ENCODE peak calls at places on chromosomes 4 and X, in six cellular contexts. A is WTC11, H is A549, E is K562, Z is HepG2, L is H1. V is an unnamed sample.

GRCh38 chr4:122716825-122717448 is 15.6 kb upstream of the BBS12 start:
- DNase-seq in H (peak; percentile 61), Z (peak; percentile 50), L (no peak), E (peak; percentile 87), A (peak; percentile 76), V (peak; percentile 65)

GRCh38 chr4:184268574-184269160 is 51.0 kb upstream of the ENPP6 start:
- DNase-seq in L (no peak), Z (no peak), H (peak; percentile 17), A (no peak), E (peak; percentile 37), V (peak; percentile 17)

GRCh38 chr4:2937146-2937857 is 25.9 kb downstream of the NOP14 start:
- DNase-seq in H (peak; percentile 29), E (no peak), L (no peak), A (no peak), Z (peak; percentile 91), V (no peak)

GRCh38 chr4:101871962-101872676 is 81.6 kb downstream of the BANK1 start:
- DNase-seq in A (no peak), H (no peak), Z (no peak), L (no peak), E (no peak), V (no peak)

GRCh38 chr4:119683518-119683917 is 54.9 kb upstream of the PDE5A start:
- DNase-seq in E (no peak), A (no peak), Z (no peak), L (no peak), H (peak; percentile 37), V (peak; percentile 5)

GRCh38 chr4:142579483-142579882 is 266.6 kb downstream of the INPP4B start:
- DNase-seq in A (no peak), H (no peak), E (no peak), Z (no peak), L (no peak), V (no peak)

GRCh38 chr4:7540654-7541413 is 106.1 kb upstream of the PSAPL1 start:
- DNase-seq in A (no peak), H (no peak), Z (no peak), L (no peak), E (no peak), V (no peak)

GRCh38 chr4:2743518-2744445 is 12.4 kb downstream of the TNIP2 start:
- DNase-seq in H (no peak), A (no peak), L (no peak), E (no peak), Z (no peak), V (no peak)

GRCh38 chr4:163166041-163166579 is 580 bp downstream of the NAF1 start:
- DNase-seq in Z (peak; percentile 26), L (no peak), E (peak; percentile 59), H (peak; percentile 52), A (peak; percentile 45), V (peak; percentile 73)

GRCh38 chrX:3549442-3549875 is 164.0 kb downstream of the PRKX start:
- DNase-seq in Z (no peak), A (no peak), E (no peak), H (peak; percentile 61), L (no peak), V (no peak)

GRCh38 chrX:100731441-100732281 is at the start of gene SYTL4:
- DNase-seq in E (peak; percentile 35), Z (no peak), A (peak; percentile 47), H (no peak), L (no peak), V (peak; percentile 57)

GRCh38 chr4:39642885-39643550 is 4.4 kb upstream of the SMIM14 start:
- DNase-seq in E (no peak), Z (peak; percentile 66), A (no peak), L (no peak), H (no peak), V (no peak)

GRCh38 chrX:38664285-38664684 is 102.9 kb downstream of the TSPAN7 start:
- DNase-seq in Z (peak; percentile 13), A (no peak), H (peak; percentile 49), L (no peak), E (peak; percentile 64), V (peak; percentile 20)

GRCh38 chrX:143623657-143624056 is 12.2 kb downstream of the SLITRK4 start:
- DNase-seq in E (no peak), A (no peak), Z (no peak), H (no peak), L (no peak), V (no peak)

GRCh38 chrX:98203800-98204199 is 1320.1 kb downstream of the RPA4 start:
- DNase-seq in E (no peak), L (no peak), Z (no peak), H (no peak), A (no peak), V (no peak)

GRCh38 chr4:10893417-10893816 is 208.8 kb upstream of the CLNK start:
- DNase-seq in L (peak; percentile 3), H (no peak), E (no peak), Z (no peak), A (no peak), V (no peak)

GRCh38 chrX:57447856-57448255 is 144.0 kb upstream of the ZXDB start:
- DNase-seq in E (no peak), H (no peak), Z (peak; percentile 3), L (no peak), A (no peak), V (peak; percentile 17)

GRCh38 chrX:136163694-136164093 is 16.4 kb downstream of the FHL1 start:
- DNase-seq in E (no peak), A (no peak), L (no peak), Z (no peak), H (no peak), V (no peak)

GRCh38 chr4:23368081-23368697 is 521.7 kb downstream of the PPARGC1A start:
- DNase-seq in Z (peak; percentile 23), A (peak; percentile 72), E (peak; percentile 45), H (no peak), L (peak; percentile 17), V (no peak)

GRCh38 chr4:13703096-13703495 is 75.6 kb upstream of the BOD1L1 start:
- DNase-seq in Z (no peak), A (no peak), L (no peak), H (no peak), E (no peak), V (no peak)

DNA sequence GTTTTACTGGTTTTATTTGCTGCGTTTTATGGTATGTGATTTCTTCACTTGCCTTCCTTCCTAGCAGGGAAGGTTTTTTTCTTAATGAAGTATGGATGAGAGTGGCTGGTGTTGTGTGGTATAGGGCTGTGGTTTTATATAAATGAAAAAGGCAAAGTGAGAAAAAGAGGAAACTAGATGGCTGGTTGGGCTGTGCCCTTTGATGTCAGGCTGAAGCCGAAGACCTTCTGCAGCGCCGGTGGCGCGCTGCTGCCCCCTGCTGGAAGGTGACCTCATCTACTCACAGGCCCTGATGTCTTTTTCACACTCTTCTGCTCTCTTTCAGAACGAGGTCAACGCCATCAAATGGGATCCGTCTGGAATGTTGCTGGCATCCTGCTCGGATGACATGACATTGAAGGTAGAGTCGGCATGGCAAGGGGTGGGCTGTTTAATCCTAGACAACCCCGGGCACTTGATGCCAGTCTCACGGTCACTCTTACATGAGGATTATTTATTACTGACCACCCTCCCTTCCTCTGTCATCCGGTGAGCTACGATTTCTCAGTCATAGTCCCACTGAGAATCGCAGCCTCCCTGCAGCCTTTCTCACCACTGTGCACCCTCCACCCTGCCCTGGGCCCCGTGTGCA is 56.6 kb downstream of the GPR143 start:
- DNase-seq in L (peak; percentile 43), A (peak; percentile 73), E (peak; percentile 80), H (peak; percentile 64), Z (peak; percentile 21), V (peak; percentile 67)
- TF ChIP-seq JUN in L (no peak), A (no peak), E (no peak), H (no peak), Z (no peak), V (no peak)

DNA sequence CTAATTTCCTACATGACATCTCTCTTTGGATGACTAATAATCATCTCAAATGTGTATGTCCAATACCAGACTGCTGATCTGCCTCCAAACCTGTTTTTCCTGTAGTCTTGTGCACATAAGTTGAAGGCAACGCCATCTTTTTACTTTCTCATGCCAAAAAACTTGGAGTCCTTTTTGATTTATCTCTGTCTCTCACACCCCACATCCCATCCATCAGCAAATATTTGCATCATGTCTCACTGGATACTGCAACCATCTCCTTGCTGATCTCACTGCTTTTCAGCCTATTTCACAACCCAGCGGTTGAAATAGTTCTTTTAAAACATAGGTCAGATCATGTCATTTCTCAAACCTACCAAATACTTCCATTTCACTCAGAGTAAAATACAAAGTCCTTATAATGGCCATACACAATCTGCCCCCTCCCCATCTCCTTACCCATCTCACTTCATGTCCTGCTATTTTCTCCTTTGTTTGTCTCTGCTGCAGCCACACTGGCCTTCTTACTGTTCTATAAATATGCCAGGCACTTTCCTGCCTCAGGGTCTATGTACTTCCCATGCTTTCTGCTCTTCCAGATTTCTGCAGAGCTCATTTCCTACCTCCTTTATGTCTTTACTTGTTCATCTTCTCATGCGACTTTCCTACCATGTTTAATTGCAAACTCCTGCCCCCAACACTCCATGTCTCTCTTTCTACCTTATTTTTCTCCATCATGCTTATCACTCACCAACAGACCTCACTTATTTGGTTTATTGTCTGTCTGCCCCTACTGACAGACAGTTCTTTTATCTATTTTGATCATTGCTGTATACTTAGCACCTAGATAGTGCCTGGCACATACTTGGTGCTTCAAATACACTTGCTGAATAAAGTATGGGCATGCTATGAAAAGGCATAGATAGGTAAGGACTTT is 98.8 kb downstream of the ANXA3 start:
- DNase-seq in H (peak; percentile 38), Z (no peak), L (no peak), E (peak; percentile 65), A (no peak), V (no peak)
- TF ChIP-seq JUN in H (no peak), Z (no peak), L (no peak), E (peak; percentile 50), A (no peak), V (no peak)

GRCh38 chr4:112882286-112882685 is 167.2 kb upstream of the ANK2 start:
- DNase-seq in E (no peak), L (no peak), H (no peak), Z (no peak), A (no peak), V (no peak)

GRCh38 chr4:112885897-112886296 is 163.6 kb upstream of the ANK2 start:
- DNase-seq in H (no peak), E (no peak), L (no peak), A (peak; percentile 20), Z (no peak), V (no peak)

GRCh38 chr4:112876316-112876715 is 173.1 kb upstream of the ANK2 start:
- DNase-seq in L (no peak), A (no peak), E (no peak), H (no peak), Z (no peak), V (no peak)

GRCh38 chr4:112881842-112882241 is 167.6 kb upstream of the ANK2 start:
- DNase-seq in H (no peak), L (no peak), A (peak; percentile 21), E (no peak), Z (no peak), V (no peak)
- TF ChIP-seq JUN in H (no peak), L (no peak), A (no peak), E (no peak), Z (no peak), V (no peak)

GRCh38 chr4:148109216-148109615 is 333.0 kb downstream of the NR3C2 start:
- DNase-seq in H (no peak), A (no peak), Z (no peak), L (no peak), E (no peak), V (no peak)

GRCh38 chr4:148108776-148109175 is 333.4 kb downstream of the NR3C2 start:
- DNase-seq in Z (no peak), A (no peak), L (no peak), H (no peak), E (no peak), V (no peak)

GRCh38 chr4:148114436-148114835 is 327.8 kb downstream of the NR3C2 start:
- DNase-seq in H (no peak), A (no peak), E (no peak), L (no peak), Z (no peak), V (no peak)

GRCh38 chr4:148110169-148110568 is 332.0 kb downstream of the NR3C2 start:
- DNase-seq in H (no peak), Z (no peak), L (no peak), E (no peak), A (no peak), V (no peak)

GRCh38 chr4:148112231-148112982 is 329.8 kb downstream of the NR3C2 start:
- DNase-seq in E (no peak), L (no peak), Z (no peak), A (no peak), H (no peak), V (peak; percentile 5)
- TF ChIP-seq JUN in E (no peak), L (no peak), Z (no peak), A (no peak), H (no peak), V (no peak)

V was measured in endothelial cell of umbilical vein.